ENCODE peak calls at places on chromosomes 6 and 20, in ten cellular contexts. One of them, this sample, is unnamed.
A peak's percentile ranks its signal among the peaks of the same experiment; 100 is the strongest.

GRCh38 chr6:42047220-42047590 is 3.1 kb upstream of the TAF8 start:
- DNase-seq in OCI-LY7: no peak
- DNase-seq in astrocyte: no peak
- DNase-seq in activated B cell treated with CpG ODN at 0.5 μM for 24 hours: no peak
- DNase-seq in tibial artery: no peak
- DNase-seq in WTC11: no peak
- DNase-seq in fibroblast of pulmonary artery: no peak
- DNase-seq in RWPE1: no peak
- DNase-seq in GM13977: no peak
- DNase-seq in lower leg skin: no peak
- DNase-seq in this sample: no peak

GRCh38 chr6:74519172-74519571 is 686.7 kb downstream of the COL12A1 start:
- DNase-seq in RWPE1: peak; percentile 10
- DNase-seq in lower leg skin: no peak
- DNase-seq in astrocyte: peak; percentile 43
- DNase-seq in OCI-LY7: no peak
- DNase-seq in GM13977: no peak
- DNase-seq in fibroblast of pulmonary artery: peak; percentile 72
- DNase-seq in tibial artery: no peak
- DNase-seq in activated B cell treated with CpG ODN at 0.5 μM for 24 hours: no peak
- DNase-seq in WTC11: no peak
- DNase-seq in this sample: no peak

GRCh38 chr6:3449321-3449720 is 7.5 kb downstream of the SLC22A23 start:
- DNase-seq in tibial artery: no peak
- DNase-seq in astrocyte: no peak
- DNase-seq in activated B cell treated with CpG ODN at 0.5 μM for 24 hours: no peak
- DNase-seq in GM13977: no peak
- DNase-seq in WTC11: no peak
- DNase-seq in RWPE1: no peak
- DNase-seq in lower leg skin: no peak
- DNase-seq in OCI-LY7: no peak
- DNase-seq in fibroblast of pulmonary artery: no peak
- DNase-seq in this sample: no peak

GRCh38 chr6:31777667-31778050 is 531 bp upstream of the VWA7 start:
- DNase-seq in lower leg skin: no peak
- DNase-seq in fibroblast of pulmonary artery: no peak
- DNase-seq in OCI-LY7: no peak
- DNase-seq in astrocyte: no peak
- DNase-seq in RWPE1: no peak
- DNase-seq in GM13977: no peak
- DNase-seq in WTC11: no peak
- DNase-seq in tibial artery: no peak
- DNase-seq in activated B cell treated with CpG ODN at 0.5 μM for 24 hours: no peak
- DNase-seq in this sample: no peak

GRCh38 chr20:20695250-20695816 is 17.1 kb downstream of the RALGAPA2 start:
- DNase-seq in activated B cell treated with CpG ODN at 0.5 μM for 24 hours: no peak
- DNase-seq in tibial artery: no peak
- DNase-seq in WTC11: no peak
- DNase-seq in OCI-LY7: no peak
- DNase-seq in GM13977: no peak
- DNase-seq in RWPE1: no peak
- DNase-seq in lower leg skin: no peak
- DNase-seq in astrocyte: no peak
- DNase-seq in fibroblast of pulmonary artery: no peak
- DNase-seq in this sample: no peak

GRCh38 chr6:77292564-77293546 is 170.4 kb downstream of the HTR1B start:
- DNase-seq in GM13977: no peak
- DNase-seq in WTC11: no peak
- DNase-seq in OCI-LY7: no peak
- DNase-seq in astrocyte: peak; percentile 85
- DNase-seq in lower leg skin: no peak
- DNase-seq in RWPE1: peak; percentile 73
- DNase-seq in activated B cell treated with CpG ODN at 0.5 μM for 24 hours: no peak
- DNase-seq in fibroblast of pulmonary artery: peak; percentile 91
- DNase-seq in tibial artery: no peak
- DNase-seq in this sample: no peak

GRCh38 chr20:48657426-48658197 is 170.2 kb downstream of the PREX1 start:
- DNase-seq in OCI-LY7: peak; percentile 80
- DNase-seq in WTC11: peak; percentile 65
- DNase-seq in astrocyte: peak; percentile 47
- DNase-seq in lower leg skin: peak; percentile 90
- DNase-seq in GM13977: peak; percentile 91
- DNase-seq in tibial artery: peak; percentile 73
- DNase-seq in fibroblast of pulmonary artery: peak; percentile 85
- DNase-seq in RWPE1: peak; percentile 95
- DNase-seq in activated B cell treated with CpG ODN at 0.5 μM for 24 hours: peak; percentile 46
- DNase-seq in this sample: peak; percentile 62

GRCh38 chr6:54717849-54718455 is 128.6 kb upstream of the FAM83B start:
- DNase-seq in activated B cell treated with CpG ODN at 0.5 μM for 24 hours: no peak
- DNase-seq in fibroblast of pulmonary artery: peak; percentile 64
- DNase-seq in lower leg skin: peak; percentile 86
- DNase-seq in astrocyte: peak; percentile 8
- DNase-seq in RWPE1: peak; percentile 63
- DNase-seq in OCI-LY7: peak; percentile 61
- DNase-seq in tibial artery: peak; percentile 65
- DNase-seq in WTC11: peak; percentile 79
- DNase-seq in GM13977: peak; percentile 13
- DNase-seq in this sample: peak; percentile 79

GRCh38 chr6:121724576-121724975 is 289.1 kb downstream of the GJA1 start:
- DNase-seq in WTC11: no peak
- DNase-seq in activated B cell treated with CpG ODN at 0.5 μM for 24 hours: no peak
- DNase-seq in fibroblast of pulmonary artery: no peak
- DNase-seq in lower leg skin: no peak
- DNase-seq in tibial artery: no peak
- DNase-seq in GM13977: no peak
- DNase-seq in OCI-LY7: no peak
- DNase-seq in astrocyte: no peak
- DNase-seq in RWPE1: no peak
- DNase-seq in this sample: no peak

GRCh38 chr6:2951723-2952122 is 19.6 kb downstream of the SERPINB6 start:
- DNase-seq in astrocyte: no peak
- DNase-seq in GM13977: no peak
- DNase-seq in lower leg skin: peak; percentile 87
- DNase-seq in OCI-LY7: no peak
- DNase-seq in activated B cell treated with CpG ODN at 0.5 μM for 24 hours: no peak
- DNase-seq in RWPE1: no peak
- DNase-seq in fibroblast of pulmonary artery: no peak
- DNase-seq in WTC11: no peak
- DNase-seq in tibial artery: peak; percentile 54
- DNase-seq in this sample: no peak

GRCh38 chr6:166006593-166007301 is 160.9 kb downstream of the TBXT start:
- DNase-seq in fibroblast of pulmonary artery: peak; percentile 88
- DNase-seq in GM13977: no peak
- DNase-seq in activated B cell treated with CpG ODN at 0.5 μM for 24 hours: no peak
- DNase-seq in OCI-LY7: no peak
- DNase-seq in lower leg skin: peak; percentile 68
- DNase-seq in astrocyte: peak; percentile 87
- DNase-seq in WTC11: no peak
- DNase-seq in tibial artery: no peak
- DNase-seq in RWPE1: no peak
- DNase-seq in this sample: no peak

GRCh38 chr6:166922937-166923336 is 33.4 kb downstream of the RNASET2 start:
- DNase-seq in astrocyte: no peak
- DNase-seq in tibial artery: no peak
- DNase-seq in RWPE1: no peak
- DNase-seq in OCI-LY7: no peak
- DNase-seq in activated B cell treated with CpG ODN at 0.5 μM for 24 hours: no peak
- DNase-seq in GM13977: no peak
- DNase-seq in WTC11: no peak
- DNase-seq in fibroblast of pulmonary artery: no peak
- DNase-seq in lower leg skin: no peak
- DNase-seq in this sample: no peak

GRCh38 chr20:5181955-5182354 is 55.1 kb downstream of the CDS2 start:
- DNase-seq in activated B cell treated with CpG ODN at 0.5 μM for 24 hours: no peak
- DNase-seq in WTC11: no peak
- DNase-seq in fibroblast of pulmonary artery: peak; percentile 66
- DNase-seq in RWPE1: peak; percentile 14
- DNase-seq in lower leg skin: no peak
- DNase-seq in astrocyte: peak; percentile 60
- DNase-seq in tibial artery: no peak
- DNase-seq in OCI-LY7: no peak
- DNase-seq in GM13977: no peak
- DNase-seq in this sample: no peak

GRCh38 chr6:53673138-53673801 is 7.7 kb upstream of the KLHL31 start:
- DNase-seq in tibial artery: no peak
- DNase-seq in GM13977: no peak
- DNase-seq in fibroblast of pulmonary artery: peak; percentile 81
- DNase-seq in WTC11: no peak
- DNase-seq in activated B cell treated with CpG ODN at 0.5 μM for 24 hours: no peak
- DNase-seq in RWPE1: peak; percentile 45
- DNase-seq in astrocyte: peak; percentile 69
- DNase-seq in OCI-LY7: no peak
- DNase-seq in lower leg skin: no peak
- DNase-seq in this sample: no peak

GRCh38 chr6:43383021-43383667 is 13.7 kb upstream of the ZNF318 start:
- DNase-seq in lower leg skin: no peak
- DNase-seq in GM13977: no peak
- DNase-seq in astrocyte: peak; percentile 70
- DNase-seq in fibroblast of pulmonary artery: peak; percentile 78
- DNase-seq in RWPE1: peak; percentile 11
- DNase-seq in OCI-LY7: no peak
- DNase-seq in WTC11: no peak
- DNase-seq in activated B cell treated with CpG ODN at 0.5 μM for 24 hours: no peak
- DNase-seq in tibial artery: no peak
- DNase-seq in this sample: no peak

DNA sequence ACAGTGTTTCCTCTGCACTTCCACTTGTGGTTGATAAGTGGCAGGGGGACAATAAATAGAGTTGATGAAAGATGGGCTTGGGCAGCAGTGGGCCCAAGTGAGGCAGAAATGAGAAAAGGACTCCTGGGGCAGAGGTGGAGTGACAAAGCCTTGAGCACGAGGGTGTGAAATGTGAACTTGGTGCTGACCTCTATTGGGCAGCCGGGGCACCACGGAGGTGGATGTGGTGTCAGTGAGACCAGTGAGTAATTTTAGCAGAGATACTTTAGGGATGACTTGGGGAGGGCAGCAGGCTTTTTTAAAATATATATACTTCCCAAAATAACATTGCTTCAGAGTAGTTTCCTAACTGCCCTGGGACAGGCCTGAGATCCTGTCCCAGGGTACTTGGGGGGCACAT is 30.6 kb upstream of the MYLK2 start:
- DNase-seq in lower leg skin: no peak
- DNase-seq in WTC11: peak; percentile 25
- DNase-seq in astrocyte: no peak
- DNase-seq in fibroblast of pulmonary artery: no peak
- DNase-seq in OCI-LY7: no peak
- DNase-seq in RWPE1: no peak
- DNase-seq in tibial artery: no peak
- DNase-seq in GM13977: no peak
- DNase-seq in activated B cell treated with CpG ODN at 0.5 μM for 24 hours: no peak
- DNase-seq in this sample: no peak
- TF ChIP-seq CTCF in lower leg skin: no peak
- TF ChIP-seq CTCF in WTC11: no peak
- TF ChIP-seq CTCF in astrocyte: no peak
- TF ChIP-seq CTCF in fibroblast of pulmonary artery: peak; percentile 1
- TF ChIP-seq CTCF in OCI-LY7: peak; percentile 41
- TF ChIP-seq CTCF in RWPE1: no peak
- TF ChIP-seq CTCF in tibial artery: no peak
- TF ChIP-seq CTCF in GM13977: peak; percentile 12
- TF ChIP-seq CTCF in activated B cell treated with CpG ODN at 0.5 μM for 24 hours: no peak
- TF ChIP-seq CTCF in this sample: no peak

GRCh38 chr6:35495258-35496035 is 1.4 kb downstream of the TEAD3 start:
- DNase-seq in astrocyte: peak; percentile 39
- DNase-seq in GM13977: no peak
- DNase-seq in WTC11: no peak
- DNase-seq in fibroblast of pulmonary artery: no peak
- DNase-seq in OCI-LY7: no peak
- DNase-seq in lower leg skin: no peak
- DNase-seq in RWPE1: no peak
- DNase-seq in tibial artery: peak; percentile 54
- DNase-seq in activated B cell treated with CpG ODN at 0.5 μM for 24 hours: no peak
- DNase-seq in this sample: no peak

GRCh38 chr6:35498407-35499045 is 1.6 kb upstream of the TEAD3 start:
- DNase-seq in GM13977: no peak
- DNase-seq in fibroblast of pulmonary artery: no peak
- DNase-seq in astrocyte: no peak
- DNase-seq in tibial artery: no peak
- DNase-seq in WTC11: peak; percentile 37
- DNase-seq in lower leg skin: no peak
- DNase-seq in RWPE1: no peak
- DNase-seq in activated B cell treated with CpG ODN at 0.5 μM for 24 hours: no peak
- DNase-seq in OCI-LY7: no peak
- DNase-seq in this sample: no peak

GRCh38 chr6:35497571-35498406 is 910 bp upstream of the TEAD3 start:
- DNase-seq in RWPE1: peak; percentile 70
- DNase-seq in OCI-LY7: peak; percentile 37
- DNase-seq in fibroblast of pulmonary artery: peak; percentile 86
- DNase-seq in GM13977: peak; percentile 66
- DNase-seq in WTC11: peak; percentile 76
- DNase-seq in lower leg skin: peak; percentile 95
- DNase-seq in activated B cell treated with CpG ODN at 0.5 μM for 24 hours: peak; percentile 40
- DNase-seq in tibial artery: peak; percentile 52
- DNase-seq in astrocyte: peak; percentile 57
- DNase-seq in this sample: peak; percentile 73

GRCh38 chr6:35496036-35496850 is 636 bp downstream of the TEAD3 start:
- DNase-seq in fibroblast of pulmonary artery: no peak
- DNase-seq in OCI-LY7: no peak
- DNase-seq in tibial artery: peak; percentile 50
- DNase-seq in lower leg skin: peak; percentile 91
- DNase-seq in astrocyte: no peak
- DNase-seq in GM13977: no peak
- DNase-seq in WTC11: peak; percentile 51
- DNase-seq in RWPE1: peak; percentile 53
- DNase-seq in activated B cell treated with CpG ODN at 0.5 μM for 24 hours: no peak
- DNase-seq in this sample: peak; percentile 65

GRCh38 chr6:35496851-35497570 is at the start of gene TEAD3:
- DNase-seq in RWPE1: peak; percentile 92
- DNase-seq in astrocyte: peak; percentile 22
- DNase-seq in tibial artery: no peak
- DNase-seq in lower leg skin: peak; percentile 94
- DNase-seq in activated B cell treated with CpG ODN at 0.5 μM for 24 hours: peak; percentile 73
- DNase-seq in GM13977: peak; percentile 95
- DNase-seq in fibroblast of pulmonary artery: peak; percentile 61
- DNase-seq in OCI-LY7: peak; percentile 48
- DNase-seq in WTC11: peak; percentile 89
- DNase-seq in this sample: peak; percentile 88
- TF ChIP-seq CTCF in RWPE1: no peak
- TF ChIP-seq CTCF in astrocyte: no peak
- TF ChIP-seq CTCF in tibial artery: no peak
- TF ChIP-seq CTCF in lower leg skin: no peak
- TF ChIP-seq CTCF in activated B cell treated with CpG ODN at 0.5 μM for 24 hours: no peak
- TF ChIP-seq CTCF in GM13977: peak; percentile 31
- TF ChIP-seq CTCF in fibroblast of pulmonary artery: no peak
- TF ChIP-seq CTCF in OCI-LY7: peak; percentile 45
- TF ChIP-seq CTCF in WTC11: no peak
- TF ChIP-seq CTCF in this sample: no peak

GRCh38 chr6:15623282-15624116 is 39.3 kb downstream of the DTNBP1 start:
- DNase-seq in WTC11: no peak
- DNase-seq in astrocyte: no peak
- DNase-seq in activated B cell treated with CpG ODN at 0.5 μM for 24 hours: no peak
- DNase-seq in RWPE1: peak; percentile 13
- DNase-seq in fibroblast of pulmonary artery: peak; percentile 57
- DNase-seq in tibial artery: no peak
- DNase-seq in GM13977: peak; percentile 15
- DNase-seq in OCI-LY7: peak; percentile 37
- DNase-seq in lower leg skin: no peak
- DNase-seq in this sample: no peak
- TF ChIP-seq CTCF in WTC11: peak; percentile 55
- TF ChIP-seq CTCF in astrocyte: peak; percentile 35
- TF ChIP-seq CTCF in activated B cell treated with CpG ODN at 0.5 μM for 24 hours: peak; percentile 93
- TF ChIP-seq CTCF in RWPE1: peak; percentile 74
- TF ChIP-seq CTCF in fibroblast of pulmonary artery: peak; percentile 35
- TF ChIP-seq CTCF in tibial artery: peak; percentile 74
- TF ChIP-seq CTCF in GM13977: peak; percentile 42
- TF ChIP-seq CTCF in OCI-LY7: peak; percentile 89
- TF ChIP-seq CTCF in lower leg skin: no peak
- TF ChIP-seq CTCF in this sample: peak; percentile 84

GRCh38 chr6:40695114-40695513 is 108.0 kb upstream of the LRFN2 start:
- DNase-seq in activated B cell treated with CpG ODN at 0.5 μM for 24 hours: no peak
- DNase-seq in fibroblast of pulmonary artery: no peak
- DNase-seq in GM13977: no peak
- DNase-seq in RWPE1: peak; percentile 21
- DNase-seq in OCI-LY7: no peak
- DNase-seq in lower leg skin: no peak
- DNase-seq in WTC11: peak; percentile 43
- DNase-seq in tibial artery: no peak
- DNase-seq in astrocyte: no peak
- DNase-seq in this sample: no peak
- TF ChIP-seq CTCF in activated B cell treated with CpG ODN at 0.5 μM for 24 hours: no peak
- TF ChIP-seq CTCF in fibroblast of pulmonary artery: no peak
- TF ChIP-seq CTCF in GM13977: no peak
- TF ChIP-seq CTCF in RWPE1: no peak
- TF ChIP-seq CTCF in OCI-LY7: no peak
- TF ChIP-seq CTCF in lower leg skin: no peak
- TF ChIP-seq CTCF in WTC11: no peak
- TF ChIP-seq CTCF in tibial artery: no peak
- TF ChIP-seq CTCF in astrocyte: no peak
- TF ChIP-seq CTCF in this sample: no peak

This sample was measured in nephron progenitor cell.